ENCODE peak calls at places on chromosomes 5 and 9, in six cellular contexts. A is mesenchymal stem cell, B is thoracic aorta, D is upper lobe of right lung, Q is mammary epithelial cell, C is aorta. P is an unnamed sample.
A peak's percentile ranks its signal among the peaks of the same experiment; 100 is the strongest.

GRCh38 chr9:86079421-86080111 is 19.8 kb downstream of the GOLM1 start:
- DNase-seq in A (no peak), C (no peak), Q (no peak), D (no peak), B (no peak), P (no peak)

GRCh38 chr5:126234563-126235195 is 188.5 kb upstream of the GRAMD2B start:
- DNase-seq in Q (peak; percentile 13), B (no peak), C (no peak), D (no peak), A (peak; percentile 38), P (peak; percentile 17)

GRCh38 chr9:116905131-116905724 is 218.1 kb downstream of the TRIM32 start:
- DNase-seq in Q (no peak), B (no peak), A (no peak), C (no peak), D (no peak), P (no peak)

GRCh38 chr5:167642779-167643517 is 648.5 kb upstream of the WWC1 start:
- DNase-seq in A (peak; percentile 94), C (no peak), D (no peak), B (no peak), Q (peak; percentile 83), P (peak; percentile 60)

GRCh38 chr5:112711436-112711835 is 26.2 kb upstream of the APC start:
- DNase-seq in D (no peak), Q (no peak), C (no peak), B (no peak), A (no peak), P (no peak)

GRCh38 chr9:126230692-126231091 is 95.9 kb upstream of the MVB12B start:
- DNase-seq in B (no peak), A (no peak), C (no peak), Q (no peak), D (no peak), P (no peak)

GRCh38 chr9:122084276-122084675 is 8.8 kb downstream of the TTLL11 start:
- DNase-seq in Q (no peak), D (no peak), C (no peak), B (no peak), A (no peak), P (no peak)

GRCh38 chr9:127520941-127521918 is 69.9 kb downstream of the LRSAM1 start:
- DNase-seq in Q (no peak), C (peak; percentile 75), D (no peak), B (no peak), A (peak; percentile 95), P (peak; percentile 67)

GRCh38 chr9:13213337-13213736 is 66.2 kb downstream of the MPDZ start:
- DNase-seq in D (no peak), A (peak; percentile 33), Q (no peak), C (no peak), B (no peak), P (no peak)

GRCh38 chr9:115462623-115463022 is 344.7 kb upstream of the TNC start:
- DNase-seq in B (no peak), D (no peak), C (no peak), A (no peak), Q (no peak), P (no peak)

GRCh38 chr5:181181650-181182565 is 23.1 kb downstream of the TRIM7 start:
- DNase-seq in C (peak; percentile 82), B (no peak), Q (peak; percentile 56), A (peak; percentile 73), D (peak; percentile 83), P (peak; percentile 76)

GRCh38 chr5:78483809-78484521 is 123.5 kb downstream of the SCAMP1 start:
- DNase-seq in D (no peak), Q (no peak), A (peak; percentile 51), C (no peak), B (no peak), P (peak; percentile 20)

GRCh38 chr9:74951725-74952151 is 974 bp downstream of the C9orf40 start:
- DNase-seq in Q (peak; percentile 35), A (peak; percentile 58), C (peak; percentile 85), B (no peak), D (peak; percentile 77), P (peak; percentile 20)

GRCh38 chr5:134127376-134127861 is 12.9 kb downstream of the TCF7 start:
- DNase-seq in B (no peak), A (peak; percentile 37), D (no peak), Q (peak; percentile 77), C (peak; percentile 82), P (peak; percentile 70)

GRCh38 chr9:27053369-27054057 is 48.0 kb upstream of the LRRC19 start:
- DNase-seq in A (peak; percentile 40), C (no peak), B (no peak), Q (no peak), D (no peak), P (no peak)

GRCh38 chr5:169717298-169717697 is 80.2 kb downstream of the DOCK2 start:
- DNase-seq in D (no peak), Q (peak; percentile 97), C (no peak), A (no peak), B (no peak), P (peak; percentile 88)

GRCh38 chr5:37532976-37533740 is 154.0 kb downstream of the WDR70 start:
- DNase-seq in Q (peak; percentile 50), A (no peak), C (no peak), B (no peak), D (no peak), P (no peak)

GRCh38 chr9:135648494-135649410 is 9.4 kb upstream of the GLT6D1 start:
- DNase-seq in D (no peak), Q (no peak), A (no peak), C (no peak), B (no peak), P (no peak)

GRCh38 chr5:60066502-60066901 is 173.0 kb upstream of the PDE4D start:
- DNase-seq in A (peak; percentile 24), D (no peak), Q (no peak), C (no peak), B (no peak), P (no peak)

GRCh38 chr9:126144215-126144614 is 182.4 kb upstream of the MVB12B start:
- DNase-seq in B (no peak), C (no peak), A (no peak), Q (no peak), D (no peak), P (no peak)

GRCh38 chr5:138706655-138707480 is 46.4 kb upstream of the CTNNA1 start:
- DNase-seq in Q (peak; percentile 57), B (no peak), D (no peak), A (peak; percentile 74), C (no peak), P (peak; percentile 80)

GRCh38 chr5:173041881-173042481 is 14.2 kb upstream of the CREBRF start:
- DNase-seq in Q (no peak), B (no peak), C (no peak), D (no peak), A (peak; percentile 53), P (no peak)

GRCh38 chr5:174318578-174318977 is 273.1 kb downstream of the NSG2 start:
- DNase-seq in B (no peak), Q (no peak), D (no peak), C (no peak), A (no peak), P (no peak)
- H3K27me3 ChIP-seq in B (no peaks in the 10 kb centered on the region), Q (peaks cover 1% of the 10 kb centered on the region), D (peaks cover 9% of the 10 kb centered on the region), C (no peaks in the 10 kb centered on the region), A (peaks cover 8% of the 10 kb centered on the region), P (peaks cover 28% of the 10 kb centered on the region)

GRCh38 chr5:178778919-178779318 is 48.5 kb upstream of the ZNF354A start:
- DNase-seq in D (no peak), C (peak; percentile 37), B (no peak), A (no peak), Q (no peak), P (no peak)
- H3K9me3 ChIP-seq in D (no peaks in the 10 kb centered on the region), C (no peaks in the 10 kb centered on the region), B (no peaks in the 10 kb centered on the region), A (no peaks in the 10 kb centered on the region), Q (peaks cover 15% of the 10 kb centered on the region), P (no peaks in the 10 kb centered on the region)

DNA sequence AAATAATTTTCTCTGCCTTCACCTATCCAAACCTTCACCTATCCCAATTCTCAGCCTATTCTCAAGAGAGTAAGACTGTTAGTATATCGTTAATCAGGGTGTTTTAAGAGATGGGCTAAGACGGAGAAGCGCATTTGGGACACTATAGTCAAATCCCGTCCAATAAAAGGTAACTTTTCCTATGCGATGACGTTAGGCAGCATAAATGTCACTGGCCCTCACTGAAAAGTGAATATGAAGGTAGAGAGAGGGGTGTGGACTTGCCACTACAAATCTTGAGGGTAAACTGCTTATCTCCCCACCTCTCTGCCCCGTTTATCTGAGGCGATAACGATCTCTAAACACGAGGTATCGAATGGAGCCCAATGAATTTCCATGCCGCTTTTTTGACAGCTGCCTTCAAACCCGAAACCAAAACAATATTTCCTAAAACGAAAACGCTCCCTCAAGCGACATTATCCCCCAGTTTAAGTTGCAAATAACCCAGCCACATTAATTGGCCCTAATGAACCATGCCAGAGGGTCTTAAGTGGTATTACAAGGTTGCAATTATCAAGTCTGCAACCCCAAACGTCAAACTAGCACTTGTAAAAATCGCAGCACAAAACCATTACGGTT is 1.5 kb downstream of the NR3C1 start:
- DNase-seq in Q (peak; percentile 63), B (no peak), C (no peak), A (no peak), D (no peak), P (no peak)
- H3K27me3 ChIP-seq in Q (no peaks in the 10 kb centered on the region), B (no peaks in the 10 kb centered on the region), C (no peaks in the 10 kb centered on the region), A (no peaks in the 10 kb centered on the region), D (no peaks in the 10 kb centered on the region), P (no peaks in the 10 kb centered on the region)

GRCh38 chr5:141412853-141413539 is at the start of gene PCDHGA10:
- DNase-seq in A (peak; percentile 77), D (no peak), B (no peak), C (peak; percentile 61), Q (peak; percentile 34), P (peak; percentile 32)
- H3K9me3 ChIP-seq in A (peaks cover 16% of the 10 kb centered on the region), D (peaks cover 55% of the 10 kb centered on the region), B (peaks cover 97% of the 10 kb centered on the region), C (peaks cover 36% of the 10 kb centered on the region), Q (peaks cover 40% of the 10 kb centered on the region), P (peaks cover 3% of the 10 kb centered on the region)

DNA sequence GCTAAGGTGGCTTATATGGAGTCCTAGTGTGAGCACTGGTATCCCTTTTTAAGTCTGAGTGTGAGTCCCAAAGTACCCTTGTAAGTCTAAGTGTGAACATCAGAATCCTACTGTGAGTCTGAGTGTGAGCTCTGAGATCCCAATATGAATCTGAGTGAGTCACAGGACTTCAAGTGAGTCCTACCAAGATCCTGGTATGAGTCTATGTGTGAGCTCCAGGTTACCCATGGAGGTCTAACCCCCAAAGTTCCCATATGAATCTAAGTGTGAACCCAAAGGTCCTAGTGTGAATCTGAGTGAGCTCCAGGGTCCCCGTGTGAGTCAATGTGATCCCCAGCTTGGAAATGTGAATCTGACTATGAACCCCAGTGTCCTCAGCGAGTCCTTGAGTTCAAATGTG is 2.3 kb downstream of the CNTFR start:
- DNase-seq in Q (no peak), A (no peak), D (no peak), B (no peak), C (no peak), P (no peak)
- H3K27me3 ChIP-seq in Q (peaks cover 43% of the 10 kb centered on the region), A (peaks cover 92% of the 10 kb centered on the region), D (peaks cover 79% of the 10 kb centered on the region), B (peaks cover 16% of the 10 kb centered on the region), C (no peaks in the 10 kb centered on the region), P (peaks cover 25% of the 10 kb centered on the region)